ENCODE peak calls at places on chromosome 11, in ten cellular contexts. Q, J, F, S, X, B, N, P, M and T are unnamed samples.

GRCh38 chr11:17230867-17231851 is 23.4 kb upstream of the PIK3C2A start:
- DNase-seq in N (no peak), S (no peak), X (no peak), Q (no peak), B (peak), F (no peak), M (no peak), J (peak), P (no peak), T (no peak)

GRCh38 chr11:61776561-61777075 is 15.8 kb downstream of the TMEM258 start:
- DNase-seq in M (peak), N (peak), S (no peak), B (peak), F (no peak), X (peak), Q (peak), J (peak), P (peak), T (peak)

GRCh38 chr11:133928628-133929059 is 28.1 kb downstream of the IGSF9B start:
- DNase-seq in N (no peak), J (peak), S (no peak), M (no peak), P (no peak), B (no peak), F (peak), Q (no peak), X (no peak), T (no peak)

GRCh38 chr11:68658661-68659060 is 25.7 kb upstream of the GAL start:
- DNase-seq in F (no peak), N (no peak), M (no peak), X (no peak), P (no peak), B (no peak), J (no peak), Q (peak), S (no peak), T (no peak)

GRCh38 chr11:75425422-75425821 is 7.6 kb downstream of the KLHL35 start:
- DNase-seq in M (no peak), P (no peak), N (no peak), S (no peak), Q (no peak), F (no peak), X (peak), B (no peak), J (no peak), T (peak)

GRCh38 chr11:16226245-16226644 is 130.1 kb downstream of the SOX6 start:
- DNase-seq in F (no peak), S (no peak), X (no peak), M (peak), Q (peak), B (peak), P (peak), N (peak), J (no peak), T (peak)

GRCh38 chr11:126288237-126288636 is 5.3 kb downstream of the TIRAP start:
- DNase-seq in M (no peak), B (no peak), X (no peak), P (no peak), Q (no peak), N (no peak), S (no peak), J (no peak), F (no peak), T (no peak)

GRCh38 chr11:41245184-41245583 is 214.3 kb downstream of the LRRC4C start:
- DNase-seq in X (no peak), M (peak), N (no peak), F (no peak), B (no peak), J (no peak), S (no peak), P (peak), Q (no peak), T (no peak)

GRCh38 chr11:75492181-75492820 is 33.4 kb downstream of the GDPD5 start:
- DNase-seq in Q (no peak), N (peak), X (no peak), B (no peak), P (no peak), M (no peak), S (no peak), F (no peak), J (peak), T (peak)

GRCh38 chr11:46322759-46323158 is 24.5 kb upstream of the DGKZ start:
- DNase-seq in X (no peak), J (no peak), Q (peak), P (no peak), B (no peak), F (no peak), M (no peak), S (no peak), N (no peak), T (no peak)

GRCh38 chr11:46210133-46210636 is 67.3 kb upstream of the CREB3L1 start:
- DNase-seq in J (no peak), M (no peak), Q (peak), B (peak), P (no peak), X (no peak), S (no peak), N (no peak), F (no peak), T (peak)

GRCh38 chr11:32176223-32176811 is 85.4 kb downstream of the RCN1 start:
- DNase-seq in B (peak), X (peak), M (peak), Q (peak), N (peak), S (peak), J (peak), P (peak), F (peak), T (peak)

GRCh38 chr11:62464655-62465054 is 45.8 kb downstream of the SCGB1A1 start:
- DNase-seq in F (no peak), P (no peak), N (no peak), J (no peak), M (no peak), X (no peak), Q (no peak), S (no peak), B (peak), T (no peak)